ENCODE peak calls at places on chromosomes 3 and 15, in four cellular contexts. C is amniotic stem cell, B is fibroblast of the conjunctiva, S is kidney epithelial cell. A is an unnamed sample.

GRCh38 chr15:87591521-87591920 is 665.0 kb downstream of the NTRK3 start:
- DNase-seq in B (no peak), C (no peak), S (no peak), A (no peak)

GRCh38 chr3:128497305-128498126 is 4.5 kb upstream of the GATA2 start:
- DNase-seq in B (no peak), S (no peak), C (no peak), A (peak)

GRCh38 chr3:38168988-38169363 is 3.6 kb downstream of the OXSR1 start:
- DNase-seq in C (no peak), S (no peak), B (no peak), A (peak)

GRCh38 chr15:34799149-34799824 is 3.9 kb upstream of the ACTC1 start:
- DNase-seq in C (no peak), S (no peak), B (no peak), A (peak)

GRCh38 chr3:13937131-13937530 is 57.3 kb upstream of the WNT7A start:
- DNase-seq in C (no peak), S (no peak), B (no peak), A (no peak)

GRCh38 chr3:129702934-129703712 is 96.6 kb upstream of the PLXND1 start:
- DNase-seq in S (no peak), C (no peak), B (no peak), A (no peak)

GRCh38 chr3:161969867-161970266 is 473.3 kb downstream of the OTOL1 start:
- DNase-seq in S (no peak), B (no peak), C (peak), A (no peak)

GRCh38 chr3:127655641-127656040 is 17.1 kb upstream of the ABTB1 start:
- DNase-seq in C (no peak), B (peak), S (no peak), A (peak)

GRCh38 chr15:82995938-82996337 is 9.9 kb downstream of the RAMAC start:
- DNase-seq in S (no peak), C (no peak), B (no peak), A (peak)